ENCODE peak calls at places on chromosomes 7 and 10, in six cellular contexts. One of them, this sample, is unnamed.
A peak's percentile ranks its signal among the peaks of the same experiment; 100 is the strongest.

GRCh38 chr7:67371429-67372305 is 375.0 kb downstream of the TYW1 start:
- DNase-seq in ovary: peak; percentile 57
- DNase-seq in stomach: peak; percentile 49
- DNase-seq in SK-N-SH: peak; percentile 92
- DNase-seq in sigmoid colon: peak; percentile 70
- DNase-seq in transverse colon: peak; percentile 40
- DNase-seq in this sample: no peak

GRCh38 chr7:44757311-44757710 is 8.7 kb downstream of the ZMIZ2 start:
- DNase-seq in stomach: no peak
- DNase-seq in transverse colon: no peak
- DNase-seq in ovary: peak; percentile 77
- DNase-seq in sigmoid colon: no peak
- DNase-seq in SK-N-SH: peak; percentile 45
- DNase-seq in this sample: no peak

GRCh38 chr10:13402016-13402415 is 53.9 kb upstream of the SEPHS1 start:
- DNase-seq in ovary: no peak
- DNase-seq in SK-N-SH: no peak
- DNase-seq in stomach: no peak
- DNase-seq in sigmoid colon: no peak
- DNase-seq in transverse colon: no peak
- DNase-seq in this sample: no peak

GRCh38 chr10:30502266-30503058 is 68.5 kb downstream of the MAP3K8 start:
- DNase-seq in transverse colon: peak; percentile 43
- DNase-seq in ovary: no peak
- DNase-seq in sigmoid colon: no peak
- DNase-seq in SK-N-SH: no peak
- DNase-seq in stomach: no peak
- DNase-seq in this sample: no peak

GRCh38 chr10:67036808-67037207 is 111.0 kb downstream of the LRRTM3 start:
- DNase-seq in stomach: no peak
- DNase-seq in sigmoid colon: no peak
- DNase-seq in transverse colon: no peak
- DNase-seq in ovary: no peak
- DNase-seq in SK-N-SH: no peak
- DNase-seq in this sample: no peak

GRCh38 chr7:138854115-138854645 is 56.2 kb upstream of the ATP6V0A4 start:
- DNase-seq in ovary: no peak
- DNase-seq in sigmoid colon: no peak
- DNase-seq in transverse colon: no peak
- DNase-seq in stomach: no peak
- DNase-seq in SK-N-SH: no peak
- DNase-seq in this sample: no peak

GRCh38 chr10:94402204-94403033 is at the start of gene TBC1D12:
- DNase-seq in sigmoid colon: peak; percentile 98
- DNase-seq in SK-N-SH: peak; percentile 95
- DNase-seq in stomach: peak; percentile 95
- DNase-seq in transverse colon: peak; percentile 96
- DNase-seq in ovary: peak; percentile 95
- DNase-seq in this sample: peak; percentile 90

GRCh38 chr7:31747553-31747952 is 60.5 kb downstream of the PPP1R17 start:
- DNase-seq in stomach: no peak
- DNase-seq in SK-N-SH: no peak
- DNase-seq in ovary: no peak
- DNase-seq in transverse colon: peak; percentile 11
- DNase-seq in sigmoid colon: no peak
- DNase-seq in this sample: no peak

GRCh38 chr10:90871761-90872647 is at the start of gene RPP30:
- DNase-seq in SK-N-SH: peak; percentile 87
- DNase-seq in ovary: peak; percentile 86
- DNase-seq in transverse colon: peak; percentile 85
- DNase-seq in stomach: peak; percentile 86
- DNase-seq in sigmoid colon: peak; percentile 89
- DNase-seq in this sample: peak; percentile 73

GRCh38 chr10:73217628-73218027 is 29.4 kb downstream of the DNAJC9 start:
- DNase-seq in transverse colon: no peak
- DNase-seq in stomach: no peak
- DNase-seq in sigmoid colon: no peak
- DNase-seq in SK-N-SH: no peak
- DNase-seq in ovary: no peak
- DNase-seq in this sample: no peak

GRCh38 chr7:158325530-158326381 is 261.9 kb downstream of the PTPRN2 start:
- DNase-seq in sigmoid colon: no peak
- DNase-seq in ovary: no peak
- DNase-seq in SK-N-SH: peak; percentile 83
- DNase-seq in stomach: peak; percentile 64
- DNase-seq in transverse colon: peak; percentile 16
- DNase-seq in this sample: no peak

GRCh38 chr7:70596575-70596891 is 535.4 kb upstream of the GALNT17 start:
- DNase-seq in stomach: no peak
- DNase-seq in ovary: no peak
- DNase-seq in SK-N-SH: peak; percentile 48
- DNase-seq in transverse colon: no peak
- DNase-seq in sigmoid colon: no peak
- DNase-seq in this sample: no peak

GRCh38 chr10:118615888-118616287 is 20.4 kb upstream of the PRLHR start:
- DNase-seq in transverse colon: no peak
- DNase-seq in stomach: no peak
- DNase-seq in SK-N-SH: peak; percentile 66
- DNase-seq in ovary: no peak
- DNase-seq in sigmoid colon: no peak
- DNase-seq in this sample: no peak

GRCh38 chr7:45646996-45647411 is 72.8 kb downstream of the ADCY1 start:
- DNase-seq in transverse colon: no peak
- DNase-seq in sigmoid colon: no peak
- DNase-seq in stomach: peak; percentile 17
- DNase-seq in ovary: no peak
- DNase-seq in SK-N-SH: peak; percentile 82
- DNase-seq in this sample: no peak

GRCh38 chr10:124621637-124622036 is 122.5 kb downstream of the FAM53B start:
- DNase-seq in sigmoid colon: no peak
- DNase-seq in transverse colon: no peak
- DNase-seq in ovary: no peak
- DNase-seq in SK-N-SH: no peak
- DNase-seq in stomach: no peak
- DNase-seq in this sample: no peak

GRCh38 chr10:102241444-102242117 is at the start of gene PITX3:
- DNase-seq in ovary: peak; percentile 97
- DNase-seq in SK-N-SH: peak; percentile 99
- DNase-seq in transverse colon: peak; percentile 93
- DNase-seq in sigmoid colon: peak; percentile 96
- DNase-seq in stomach: peak; percentile 93
- DNase-seq in this sample: peak; percentile 88

GRCh38 chr10:132520147-132520811 is 17.3 kb upstream of the INPP5A start:
- DNase-seq in transverse colon: peak; percentile 16
- DNase-seq in stomach: peak; percentile 40
- DNase-seq in SK-N-SH: no peak
- DNase-seq in ovary: peak; percentile 70
- DNase-seq in sigmoid colon: peak; percentile 90
- DNase-seq in this sample: peak; percentile 51

GRCh38 chr10:123759496-123760070 is 93.4 kb downstream of the GPR26 start:
- DNase-seq in stomach: no peak
- DNase-seq in transverse colon: no peak
- DNase-seq in ovary: no peak
- DNase-seq in sigmoid colon: no peak
- DNase-seq in SK-N-SH: no peak
- DNase-seq in this sample: no peak

GRCh38 chr10:96570983-96571964 is 15.5 kb downstream of the TM9SF3 start:
- DNase-seq in transverse colon: no peak
- DNase-seq in SK-N-SH: no peak
- DNase-seq in ovary: no peak
- DNase-seq in sigmoid colon: no peak
- DNase-seq in stomach: no peak
- DNase-seq in this sample: no peak

GRCh38 chr7:117250801-117251200 is 72.1 kb downstream of the WNT2 start:
- DNase-seq in SK-N-SH: no peak
- DNase-seq in ovary: no peak
- DNase-seq in transverse colon: no peak
- DNase-seq in sigmoid colon: no peak
- DNase-seq in stomach: no peak
- DNase-seq in this sample: no peak

GRCh38 chr10:42973870-42974692 is 102.8 kb upstream of the RET start:
- DNase-seq in ovary: peak; percentile 7
- DNase-seq in sigmoid colon: peak; percentile 57
- DNase-seq in SK-N-SH: no peak
- DNase-seq in transverse colon: peak; percentile 4
- DNase-seq in stomach: no peak
- DNase-seq in this sample: no peak

GRCh38 chr10:10589540-10589939 is 428.1 kb upstream of the CELF2 start:
- DNase-seq in sigmoid colon: no peak
- DNase-seq in transverse colon: no peak
- DNase-seq in stomach: no peak
- DNase-seq in SK-N-SH: no peak
- DNase-seq in ovary: no peak
- DNase-seq in this sample: no peak

GRCh38 chr10:22365233-22365632 is 19.9 kb downstream of the SPAG6 start:
- DNase-seq in stomach: no peak
- DNase-seq in ovary: no peak
- DNase-seq in sigmoid colon: no peak
- DNase-seq in transverse colon: no peak
- DNase-seq in SK-N-SH: no peak
- DNase-seq in this sample: no peak

GRCh38 chr10:94103902-94104301 is 110.2 kb downstream of the PLCE1 start:
- DNase-seq in ovary: no peak
- DNase-seq in stomach: no peak
- DNase-seq in SK-N-SH: no peak
- DNase-seq in sigmoid colon: no peak
- DNase-seq in transverse colon: no peak
- DNase-seq in this sample: no peak

GRCh38 chr10:58152698-58153263 is 114.9 kb downstream of the IPMK start:
- DNase-seq in sigmoid colon: no peak
- DNase-seq in stomach: peak; percentile 36
- DNase-seq in ovary: peak; percentile 38
- DNase-seq in transverse colon: peak; percentile 35
- DNase-seq in SK-N-SH: peak; percentile 41
- DNase-seq in this sample: no peak

GRCh38 chr7:33129806-33130153 is 416 bp downstream of the BBS9 start:
- DNase-seq in transverse colon: no peak
- DNase-seq in ovary: no peak
- DNase-seq in SK-N-SH: no peak
- DNase-seq in sigmoid colon: no peak
- DNase-seq in stomach: no peak
- DNase-seq in this sample: no peak

GRCh38 chr7:132065193-132065972 is 509.0 kb upstream of the PODXL start:
- DNase-seq in stomach: no peak
- DNase-seq in SK-N-SH: peak; percentile 41
- DNase-seq in ovary: peak; percentile 66
- DNase-seq in transverse colon: peak; percentile 30
- DNase-seq in sigmoid colon: peak; percentile 82
- DNase-seq in this sample: peak; percentile 43

DNA sequence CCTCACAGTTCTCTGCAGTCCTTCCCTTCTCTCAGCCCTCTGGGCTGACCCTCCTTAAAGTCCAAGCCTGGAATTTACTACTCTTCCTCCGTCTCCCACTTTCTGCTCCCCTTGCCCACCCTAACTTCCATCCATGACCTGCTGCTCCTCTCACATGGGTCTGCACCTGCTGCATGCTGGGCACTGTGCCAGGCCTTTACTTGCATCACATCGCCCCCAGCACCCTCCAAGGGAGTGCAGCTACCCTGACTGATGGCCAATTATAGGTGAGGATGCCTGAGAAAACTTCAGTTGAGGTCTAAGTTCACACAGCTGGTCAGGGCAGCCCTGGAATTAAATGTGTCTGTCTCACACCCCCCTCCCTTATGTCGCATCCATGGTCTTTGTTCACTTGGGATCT is 53.6 kb upstream of the ZPBP start:
- DNase-seq in stomach: no peak
- DNase-seq in transverse colon: no peak
- DNase-seq in sigmoid colon: no peak
- DNase-seq in ovary: no peak
- DNase-seq in SK-N-SH: no peak
- DNase-seq in this sample: no peak
- TF ChIP-seq EP300 in stomach: no peak
- TF ChIP-seq EP300 in transverse colon: no peak
- TF ChIP-seq EP300 in sigmoid colon: no peak
- TF ChIP-seq EP300 in ovary: no peak
- TF ChIP-seq EP300 in SK-N-SH: no peak
- TF ChIP-seq EP300 in this sample: no peak

GRCh38 chr7:892648-893593 is 16.6 kb downstream of the GET4 start:
- DNase-seq in SK-N-SH: no peak
- DNase-seq in transverse colon: no peak
- DNase-seq in sigmoid colon: no peak
- DNase-seq in ovary: no peak
- DNase-seq in stomach: no peak
- DNase-seq in this sample: no peak

GRCh38 chr7:890868-891267 is 14.5 kb downstream of the GET4 start:
- DNase-seq in ovary: no peak
- DNase-seq in transverse colon: no peak
- DNase-seq in SK-N-SH: no peak
- DNase-seq in stomach: no peak
- DNase-seq in sigmoid colon: no peak
- DNase-seq in this sample: no peak

GRCh38 chr7:891805-892204 is 15.5 kb downstream of the GET4 start:
- DNase-seq in stomach: no peak
- DNase-seq in SK-N-SH: no peak
- DNase-seq in transverse colon: no peak
- DNase-seq in ovary: no peak
- DNase-seq in sigmoid colon: no peak
- DNase-seq in this sample: no peak

GRCh38 chr7:889391-889790 is 13.0 kb downstream of the GET4 start:
- DNase-seq in ovary: no peak
- DNase-seq in SK-N-SH: no peak
- DNase-seq in sigmoid colon: no peak
- DNase-seq in stomach: no peak
- DNase-seq in transverse colon: no peak
- DNase-seq in this sample: no peak

GRCh38 chr7:891291-891690 is 14.9 kb downstream of the GET4 start:
- DNase-seq in ovary: no peak
- DNase-seq in sigmoid colon: no peak
- DNase-seq in transverse colon: no peak
- DNase-seq in stomach: no peak
- DNase-seq in SK-N-SH: no peak
- DNase-seq in this sample: no peak
- H3K36me3 ChIP-seq in ovary: no peaks in the 10 kb centered on the region
- H3K36me3 ChIP-seq in sigmoid colon: peaks cover 75% of the 10 kb centered on the region
- H3K36me3 ChIP-seq in transverse colon: peaks cover 38% of the 10 kb centered on the region
- H3K36me3 ChIP-seq in stomach: peaks cover 93% of the 10 kb centered on the region
- H3K36me3 ChIP-seq in SK-N-SH: peaks cover 74% of the 10 kb centered on the region
- H3K36me3 ChIP-seq in this sample: peaks cover 19% of the 10 kb centered on the region

GRCh38 chr10:35452847-35453246 is 116.5 kb downstream of the CCNY start:
- DNase-seq in stomach: no peak
- DNase-seq in sigmoid colon: no peak
- DNase-seq in SK-N-SH: no peak
- DNase-seq in ovary: no peak
- DNase-seq in transverse colon: no peak
- DNase-seq in this sample: no peak
- H3K4me1 ChIP-seq in stomach: peaks cover 59% of the 10 kb centered on the region
- H3K4me1 ChIP-seq in sigmoid colon: peaks cover 87% of the 10 kb centered on the region
- H3K4me1 ChIP-seq in SK-N-SH: peaks cover 41% of the 10 kb centered on the region
- H3K4me1 ChIP-seq in ovary: peaks cover 38% of the 10 kb centered on the region
- H3K4me1 ChIP-seq in transverse colon: peaks cover 16% of the 10 kb centered on the region
- H3K4me1 ChIP-seq in this sample: peaks cover 53% of the 10 kb centered on the region

GRCh38 chr10:31749981-31750850 is 178.4 kb downstream of the ARHGAP12 start:
- DNase-seq in SK-N-SH: peak; percentile 84
- DNase-seq in transverse colon: peak; percentile 32
- DNase-seq in ovary: peak; percentile 71
- DNase-seq in sigmoid colon: peak; percentile 78
- DNase-seq in stomach: no peak
- DNase-seq in this sample: no peak
- TF ChIP-seq EP300 in SK-N-SH: peak; percentile 47
- TF ChIP-seq EP300 in transverse colon: no peak
- TF ChIP-seq EP300 in ovary: no peak
- TF ChIP-seq EP300 in sigmoid colon: no peak
- TF ChIP-seq EP300 in stomach: no peak
- TF ChIP-seq EP300 in this sample: no peak

GRCh38 chr10:7797582-7797981 is 9.6 kb downstream of the ATP5F1C start:
- DNase-seq in stomach: no peak
- DNase-seq in sigmoid colon: no peak
- DNase-seq in transverse colon: no peak
- DNase-seq in SK-N-SH: peak; percentile 17
- DNase-seq in ovary: peak; percentile 56
- DNase-seq in this sample: no peak
- H3K36me3 ChIP-seq in stomach: peaks cover 73% of the 10 kb centered on the region
- H3K36me3 ChIP-seq in sigmoid colon: peaks cover 48% of the 10 kb centered on the region
- H3K36me3 ChIP-seq in transverse colon: peaks cover 54% of the 10 kb centered on the region
- H3K36me3 ChIP-seq in SK-N-SH: peaks cover 50% of the 10 kb centered on the region
- H3K36me3 ChIP-seq in ovary: no peaks in the 10 kb centered on the region
- H3K36me3 ChIP-seq in this sample: peaks cover 60% of the 10 kb centered on the region